ENCODE peak calls at places on chromosomes 11 and 22, in four cellular contexts. N, S, B and F are unnamed samples.

GRCh38 chr22:37020192-37020479 is 594 bp downstream of the MPST start:
- DNase-seq in N (peak), S (no peak), B (no peak), F (peak)

GRCh38 chr11:128632151-128632791 is 44.9 kb upstream of the ETS1 start:
- DNase-seq in N (peak), S (no peak), B (peak), F (peak)

GRCh38 chr11:110121204-110121603 is 28.0 kb downstream of the ZC3H12C start:
- DNase-seq in N (peak), S (no peak), B (no peak), F (no peak)

GRCh38 chr22:38862375-38863329 is 9.4 kb downstream of the CBX6 start:
- DNase-seq in N (no peak), S (no peak), B (peak), F (no peak)

GRCh38 chr11:80163011-80163410 is 722.2 kb upstream of the TENM4 start:
- DNase-seq in N (peak), S (no peak), B (no peak), F (no peak)

GRCh38 chr11:6319001-6319878 is 1.1 kb downstream of the CAVIN3 start:
- DNase-seq in N (peak), S (no peak), B (peak), F (peak)

GRCh38 chr11:43916621-43917020 is 25.8 kb upstream of the C11orf96 start:
- DNase-seq in N (no peak), S (no peak), B (no peak), F (no peak)

GRCh38 chr11:4072668-4073285 is 21.8 kb upstream of the RRM1 start:
- DNase-seq in N (peak), S (no peak), B (peak), F (peak)

GRCh38 chr11:26953770-26954392 is 40.0 kb upstream of the FIBIN start:
- DNase-seq in N (peak), S (no peak), B (no peak), F (no peak)

GRCh38 chr11:26960265-26960664 is 33.6 kb upstream of the FIBIN start:
- DNase-seq in N (peak), S (no peak), B (no peak), F (no peak)

GRCh38 chr11:26963764-26964163 is 30.1 kb upstream of the FIBIN start:
- DNase-seq in N (no peak), S (no peak), B (no peak), F (no peak)

GRCh38 chr11:26958650-26959049 is 35.3 kb upstream of the FIBIN start:
- DNase-seq in N (no peak), S (no peak), B (no peak), F (no peak)

DNA sequence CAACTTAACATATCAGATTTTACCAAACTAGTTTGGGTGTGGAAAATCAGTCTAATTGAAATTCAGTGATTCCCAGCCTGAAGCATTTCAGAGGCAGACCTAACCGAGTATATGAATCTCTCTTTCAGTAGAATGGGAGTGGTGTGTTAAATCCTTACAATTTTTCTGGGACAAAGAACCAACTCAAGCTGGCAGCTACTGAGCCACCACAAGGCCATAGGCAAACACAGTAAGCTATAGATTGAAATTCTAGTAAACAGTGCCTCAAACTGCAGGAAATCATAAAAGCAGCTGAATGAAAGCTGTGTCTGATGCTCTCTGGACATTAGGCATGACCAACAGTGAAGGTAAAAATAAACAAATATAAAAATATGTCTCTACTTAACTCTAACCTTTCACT is 35.9 kb upstream of the FIBIN start:
- DNase-seq in N (no peak), S (no peak), B (no peak), F (no peak)
- H3K56ac ChIP-seq in N (no peak), S (no peak), B (no peak), F (no peak)

GRCh38 chr22:31898911-31899310 is 45.4 kb upstream of the YWHAH start:
- DNase-seq in N (no peak), S (no peak), B (no peak), F (peak)
- H2BK5ac ChIP-seq in N (no peak), S (no peak), B (no peak), F (no peak)

GRCh38 chr22:23580586-23581251 is 629 bp upstream of the IGLL1 start:
- DNase-seq in N (no peak), S (no peak), B (no peak), F (no peak)
- H3K56ac ChIP-seq in N (no peak), S (no peak), B (no peak), F (no peak)

GRCh38 chr11:29161216-29161615 is 855.6 kb downstream of the KCNA4 start:
- DNase-seq in N (peak), S (no peak), B (no peak), F (no peak)

GRCh38 chr11:29159552-29160465 is 857.0 kb downstream of the KCNA4 start:
- DNase-seq in N (peak), S (peak), B (peak), F (peak)

GRCh38 chr11:29166306-29166705 is 850.5 kb downstream of the KCNA4 start:
- DNase-seq in N (no peak), S (no peak), B (no peak), F (no peak)

GRCh38 chr11:29162490-29162889 is 854.3 kb downstream of the KCNA4 start:
- DNase-seq in N (no peak), S (no peak), B (no peak), F (no peak)
- H2BK5ac ChIP-seq in N (peak), S (no peak), B (no peak), F (no peak)

DNA sequence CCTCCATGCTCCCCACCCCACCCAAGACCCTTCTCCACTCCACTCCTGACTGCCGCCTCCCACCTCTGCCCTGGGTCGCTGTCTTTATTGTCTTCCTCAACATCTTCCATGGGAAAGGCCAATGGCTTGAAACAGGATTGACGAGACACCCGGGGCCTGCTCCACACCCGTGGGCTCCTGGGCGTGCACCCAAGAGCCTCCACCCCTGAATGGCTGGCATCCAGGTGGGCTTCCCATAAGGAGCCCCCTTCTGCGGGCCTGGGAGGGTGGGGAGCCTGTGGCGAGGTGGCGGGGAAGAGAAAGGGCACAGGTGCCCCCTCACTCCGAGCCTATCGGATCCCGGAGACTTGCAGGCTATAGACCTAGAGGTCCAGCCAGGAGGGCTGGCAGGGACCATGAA is 53.7 kb downstream of the SMIM38 start:
- DNase-seq in N (no peak), S (no peak), B (no peak), F (no peak)
- H3K56ac ChIP-seq in N (no peak), S (no peak), B (no peak), F (no peak)